ENCODE peak calls at places on chromosome 1, in eight cellular contexts. One of them, this sample, is unnamed. For H3K9me3, the result is how much of the 10 kb centered on the place peaks cover.

GRCh38 chr1:183404456-183404855 is 13.7 kb downstream of the NMNAT2 start:
- DNase-seq in transverse colon: no peak
- DNase-seq in tibial artery: no peak
- DNase-seq in mammary epithelial cell: no peak
- DNase-seq in lung: no peak
- DNase-seq in astrocyte: no peak
- DNase-seq in OCI-LY7: no peak
- DNase-seq in IMR-90: no peak
- DNase-seq in this sample: no peak

GRCh38 chr1:33261344-33261743 is 5.1 kb downstream of the ZNF362 start:
- DNase-seq in transverse colon: no peak
- DNase-seq in tibial artery: no peak
- DNase-seq in mammary epithelial cell: no peak
- DNase-seq in lung: no peak
- DNase-seq in astrocyte: peak
- DNase-seq in OCI-LY7: no peak
- DNase-seq in IMR-90: no peak
- DNase-seq in this sample: no peak

GRCh38 chr1:168261390-168261789 is 19.3 kb upstream of the TBX19 start:
- DNase-seq in transverse colon: no peak
- DNase-seq in tibial artery: no peak
- DNase-seq in mammary epithelial cell: peak
- DNase-seq in lung: no peak
- DNase-seq in astrocyte: peak
- DNase-seq in OCI-LY7: no peak
- DNase-seq in IMR-90: peak
- DNase-seq in this sample: no peak

GRCh38 chr1:161314201-161314981 is at the start of gene SDHC:
- DNase-seq in transverse colon: peak
- DNase-seq in tibial artery: peak
- DNase-seq in mammary epithelial cell: peak
- DNase-seq in lung: peak
- DNase-seq in astrocyte: peak
- DNase-seq in OCI-LY7: peak
- DNase-seq in IMR-90: peak
- DNase-seq in this sample: peak

GRCh38 chr1:69139007-69139406 is 428.7 kb upstream of the LRRC7 start:
- DNase-seq in transverse colon: no peak
- DNase-seq in tibial artery: no peak
- DNase-seq in mammary epithelial cell: no peak
- DNase-seq in lung: no peak
- DNase-seq in astrocyte: no peak
- DNase-seq in OCI-LY7: no peak
- DNase-seq in IMR-90: no peak
- DNase-seq in this sample: no peak

GRCh38 chr1:202586018-202586821 is 124.0 kb downstream of the SYT2 start:
- DNase-seq in transverse colon: peak
- DNase-seq in tibial artery: peak
- DNase-seq in mammary epithelial cell: peak
- DNase-seq in lung: no peak
- DNase-seq in astrocyte: peak
- DNase-seq in OCI-LY7: peak
- DNase-seq in IMR-90: peak
- DNase-seq in this sample: no peak

GRCh38 chr1:226938903-226939438 is 1.1 kb upstream of the COQ8A start:
- DNase-seq in transverse colon: no peak
- DNase-seq in tibial artery: peak
- DNase-seq in mammary epithelial cell: peak
- DNase-seq in lung: no peak
- DNase-seq in astrocyte: peak
- DNase-seq in OCI-LY7: peak
- DNase-seq in IMR-90: peak
- DNase-seq in this sample: no peak

GRCh38 chr1:246566808-246567154 is 525 bp downstream of the CNST start:
- DNase-seq in transverse colon: no peak
- DNase-seq in tibial artery: no peak
- DNase-seq in mammary epithelial cell: no peak
- DNase-seq in lung: no peak
- DNase-seq in astrocyte: peak
- DNase-seq in OCI-LY7: peak
- DNase-seq in IMR-90: peak
- DNase-seq in this sample: no peak

GRCh38 chr1:161427733-161428516 is 60.2 kb upstream of the CFAP126 start:
- DNase-seq in transverse colon: no peak
- DNase-seq in tibial artery: no peak
- DNase-seq in mammary epithelial cell: peak
- DNase-seq in lung: no peak
- DNase-seq in astrocyte: peak
- DNase-seq in OCI-LY7: no peak
- DNase-seq in IMR-90: peak
- DNase-seq in this sample: no peak

GRCh38 chr1:219928791-219929118 is 398 bp upstream of the SLC30A10 start:
- DNase-seq in transverse colon: no peak
- DNase-seq in tibial artery: no peak
- DNase-seq in mammary epithelial cell: no peak
- DNase-seq in lung: no peak
- DNase-seq in astrocyte: no peak
- DNase-seq in OCI-LY7: no peak
- DNase-seq in IMR-90: no peak
- DNase-seq in this sample: no peak

GRCh38 chr1:175969236-175969635 is 225.8 kb upstream of the TNR start:
- DNase-seq in transverse colon: no peak
- DNase-seq in tibial artery: no peak
- DNase-seq in mammary epithelial cell: no peak
- DNase-seq in lung: no peak
- DNase-seq in astrocyte: no peak
- DNase-seq in OCI-LY7: no peak
- DNase-seq in IMR-90: no peak
- DNase-seq in this sample: no peak

GRCh38 chr1:114164840-114165543 is 11.3 kb upstream of the SYT6 start:
- DNase-seq in transverse colon: no peak
- DNase-seq in tibial artery: no peak
- DNase-seq in mammary epithelial cell: no peak
- DNase-seq in lung: no peak
- DNase-seq in astrocyte: no peak
- DNase-seq in OCI-LY7: no peak
- DNase-seq in IMR-90: no peak
- DNase-seq in this sample: no peak

GRCh38 chr1:111990878-111991760 is 1.7 kb upstream of the KCND3 start:
- DNase-seq in transverse colon: peak
- DNase-seq in tibial artery: peak
- DNase-seq in mammary epithelial cell: peak
- DNase-seq in lung: peak
- DNase-seq in astrocyte: no peak
- DNase-seq in OCI-LY7: peak
- DNase-seq in IMR-90: no peak
- DNase-seq in this sample: peak

GRCh38 chr1:110979154-110979553 is 15.4 kb upstream of the LRIF1 start:
- DNase-seq in transverse colon: no peak
- DNase-seq in tibial artery: no peak
- DNase-seq in mammary epithelial cell: no peak
- DNase-seq in lung: no peak
- DNase-seq in astrocyte: no peak
- DNase-seq in OCI-LY7: no peak
- DNase-seq in IMR-90: no peak
- DNase-seq in this sample: no peak

GRCh38 chr1:67830928-67831596 is 2.2 kb downstream of the GNG12 start:
- DNase-seq in transverse colon: no peak
- DNase-seq in tibial artery: no peak
- DNase-seq in mammary epithelial cell: peak
- DNase-seq in lung: no peak
- DNase-seq in astrocyte: no peak
- DNase-seq in OCI-LY7: no peak
- DNase-seq in IMR-90: no peak
- DNase-seq in this sample: no peak

GRCh38 chr1:242019018-242019417 is 20.1 kb upstream of the MAP1LC3C start:
- DNase-seq in transverse colon: no peak
- DNase-seq in tibial artery: no peak
- DNase-seq in mammary epithelial cell: peak
- DNase-seq in lung: no peak
- DNase-seq in astrocyte: no peak
- DNase-seq in OCI-LY7: no peak
- DNase-seq in IMR-90: no peak
- DNase-seq in this sample: no peak

GRCh38 chr1:65764052-65764451 is 28.6 kb upstream of the PDE4B start:
- DNase-seq in transverse colon: no peak
- DNase-seq in tibial artery: no peak
- DNase-seq in mammary epithelial cell: no peak
- DNase-seq in lung: no peak
- DNase-seq in astrocyte: no peak
- DNase-seq in OCI-LY7: no peak
- DNase-seq in IMR-90: no peak
- DNase-seq in this sample: no peak

GRCh38 chr1:54758678-54759348 is 5.5 kb downstream of the PARS2 start:
- DNase-seq in transverse colon: no peak
- DNase-seq in tibial artery: no peak
- DNase-seq in mammary epithelial cell: no peak
- DNase-seq in lung: no peak
- DNase-seq in astrocyte: no peak
- DNase-seq in OCI-LY7: no peak
- DNase-seq in IMR-90: no peak
- DNase-seq in this sample: no peak

GRCh38 chr1:248225537-248225936 is 5.7 kb upstream of the OR2M4 start:
- DNase-seq in transverse colon: no peak
- DNase-seq in tibial artery: no peak
- DNase-seq in mammary epithelial cell: no peak
- DNase-seq in lung: no peak
- DNase-seq in astrocyte: no peak
- DNase-seq in OCI-LY7: no peak
- DNase-seq in IMR-90: no peak
- DNase-seq in this sample: no peak
- H3K9me3 ChIP-seq in transverse colon: under half
- H3K9me3 ChIP-seq in tibial artery: under half
- H3K9me3 ChIP-seq in mammary epithelial cell: under half
- H3K9me3 ChIP-seq in lung: under half
- H3K9me3 ChIP-seq in astrocyte: under half
- H3K9me3 ChIP-seq in OCI-LY7: under half
- H3K9me3 ChIP-seq in IMR-90: under half
- H3K9me3 ChIP-seq in this sample: under half

GRCh38 chr1:3161130-3161840 is 92.3 kb downstream of the PRDM16 start:
- DNase-seq in transverse colon: no peak
- DNase-seq in tibial artery: no peak
- DNase-seq in mammary epithelial cell: no peak
- DNase-seq in lung: no peak
- DNase-seq in astrocyte: peak
- DNase-seq in OCI-LY7: no peak
- DNase-seq in IMR-90: no peak
- DNase-seq in this sample: no peak

GRCh38 chr1:3162483-3162882 is 93.5 kb downstream of the PRDM16 start:
- DNase-seq in transverse colon: no peak
- DNase-seq in tibial artery: no peak
- DNase-seq in mammary epithelial cell: no peak
- DNase-seq in lung: no peak
- DNase-seq in astrocyte: peak
- DNase-seq in OCI-LY7: no peak
- DNase-seq in IMR-90: no peak
- DNase-seq in this sample: no peak

GRCh38 chr1:3159996-3160395 is 91.0 kb downstream of the PRDM16 start:
- DNase-seq in transverse colon: no peak
- DNase-seq in tibial artery: no peak
- DNase-seq in mammary epithelial cell: no peak
- DNase-seq in lung: no peak
- DNase-seq in astrocyte: no peak
- DNase-seq in OCI-LY7: no peak
- DNase-seq in IMR-90: no peak
- DNase-seq in this sample: no peak

GRCh38 chr1:3159121-3159520 is 90.1 kb downstream of the PRDM16 start:
- DNase-seq in transverse colon: no peak
- DNase-seq in tibial artery: no peak
- DNase-seq in mammary epithelial cell: no peak
- DNase-seq in lung: no peak
- DNase-seq in astrocyte: no peak
- DNase-seq in OCI-LY7: no peak
- DNase-seq in IMR-90: no peak
- DNase-seq in this sample: no peak

DNA sequence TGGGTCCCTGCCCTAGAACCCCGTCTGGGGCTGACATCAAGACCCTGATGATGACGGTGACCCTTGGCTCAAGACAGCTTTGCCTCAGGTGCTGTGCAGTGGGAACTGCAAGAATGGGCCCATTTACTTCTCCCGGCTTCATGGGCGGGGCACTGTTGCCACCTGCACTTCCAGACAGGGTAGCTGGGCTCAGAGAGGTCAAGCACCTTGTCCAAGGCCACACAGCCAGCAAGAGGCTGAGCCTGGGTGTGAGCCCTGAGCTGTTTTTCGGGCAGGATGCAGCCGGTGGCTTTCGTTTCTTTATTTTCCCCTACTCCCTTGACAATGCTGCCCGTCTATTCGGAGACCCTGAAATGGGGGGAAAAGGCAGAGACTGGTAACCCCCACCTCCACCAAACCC is 91.6 kb downstream of the PRDM16 start:
- DNase-seq in transverse colon: no peak
- DNase-seq in tibial artery: no peak
- DNase-seq in mammary epithelial cell: no peak
- DNase-seq in lung: no peak
- DNase-seq in astrocyte: no peak
- DNase-seq in OCI-LY7: no peak
- DNase-seq in IMR-90: no peak
- DNase-seq in this sample: no peak
- H3K4me3 ChIP-seq in transverse colon: no peak
- H3K4me3 ChIP-seq in tibial artery: no peak
- H3K4me3 ChIP-seq in mammary epithelial cell: no peak
- H3K4me3 ChIP-seq in lung: no peak
- H3K4me3 ChIP-seq in astrocyte: no peak
- H3K4me3 ChIP-seq in OCI-LY7: no peak
- H3K4me3 ChIP-seq in IMR-90: no peak
- H3K4me3 ChIP-seq in this sample: no peak

DNA sequence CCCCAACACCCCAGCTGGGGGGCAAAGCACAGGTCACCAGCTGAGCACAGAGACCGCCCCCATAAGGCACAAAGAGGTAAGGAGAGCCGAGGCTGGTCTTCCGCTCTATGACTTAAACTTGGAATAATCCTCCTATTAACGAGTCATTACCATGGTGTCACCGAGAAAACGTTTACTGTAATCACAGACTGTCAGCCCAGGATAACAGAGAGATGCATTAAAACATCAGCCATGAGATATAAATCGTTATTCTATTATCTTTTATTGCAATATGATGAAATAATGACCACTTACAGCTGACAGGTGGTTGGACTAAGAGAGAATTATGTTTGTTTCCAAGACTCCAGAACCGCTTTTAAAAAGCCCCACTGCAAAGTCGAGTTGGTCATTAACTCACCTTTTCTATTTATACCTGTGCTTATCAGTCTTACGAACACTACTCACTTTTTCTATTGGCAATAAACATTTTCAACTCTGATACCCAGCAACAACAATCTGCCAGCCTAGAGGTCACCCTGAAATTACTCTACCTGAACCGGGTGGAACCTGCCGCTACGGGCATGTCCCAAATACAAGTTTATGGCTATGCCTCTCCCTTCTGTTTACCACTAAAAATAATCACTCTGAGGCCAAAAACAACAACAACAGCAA is 21.5 kb downstream of the NPHP4 start:
- DNase-seq in transverse colon: no peak
- DNase-seq in tibial artery: peak
- DNase-seq in mammary epithelial cell: no peak
- DNase-seq in lung: no peak
- DNase-seq in astrocyte: no peak
- DNase-seq in OCI-LY7: no peak
- DNase-seq in IMR-90: no peak
- DNase-seq in this sample: no peak
- TF ChIP-seq CTCF in transverse colon: no peak
- TF ChIP-seq CTCF in tibial artery: no peak
- TF ChIP-seq CTCF in mammary epithelial cell: no peak
- TF ChIP-seq CTCF in lung: no peak
- TF ChIP-seq CTCF in astrocyte: no peak
- TF ChIP-seq CTCF in OCI-LY7: no peak
- TF ChIP-seq CTCF in IMR-90: no peak
- TF ChIP-seq CTCF in this sample: no peak

GRCh38 chr1:224108991-224109390 is 4.9 kb upstream of the FBXO28 start:
- DNase-seq in transverse colon: no peak
- DNase-seq in tibial artery: no peak
- DNase-seq in mammary epithelial cell: no peak
- DNase-seq in lung: no peak
- DNase-seq in astrocyte: no peak
- DNase-seq in OCI-LY7: no peak
- DNase-seq in IMR-90: no peak
- DNase-seq in this sample: no peak
- H3K9me3 ChIP-seq in transverse colon: under half
- H3K9me3 ChIP-seq in tibial artery: under half
- H3K9me3 ChIP-seq in mammary epithelial cell: under half
- H3K9me3 ChIP-seq in lung: under half
- H3K9me3 ChIP-seq in astrocyte: under half
- H3K9me3 ChIP-seq in OCI-LY7: under half
- H3K9me3 ChIP-seq in IMR-90: under half
- H3K9me3 ChIP-seq in this sample: under half